ENCODE peak calls at places on chromosomes 2 and 18, in ten cellular contexts. J is esophagus muscularis mucosa, F is RWPE1, N is ascending aorta, O is astrocyte of the spinal cord, U is body of pancreas, B is neural crest cell, T is MM.1S, G is type B pancreatic cell, Z is AG09309. R is an unnamed sample.

GRCh38 chr2:97868986-97869721 is 126.6 kb downstream of the TMEM131 start:
- DNase-seq in J (no peak), F (peak; percentile 86), N (peak; percentile 75), O (peak; percentile 93), U (peak; percentile 16), B (peak; percentile 22), T (no peak), G (no peak), Z (peak; percentile 89), R (peak; percentile 88)

GRCh38 chr2:224366269-224366668 is 35.6 kb downstream of the FAM124B start:
- DNase-seq in J (no peak), F (no peak), N (no peak), O (peak; percentile 20), U (no peak), B (no peak), T (no peak), G (no peak), Z (no peak), R (no peak)

GRCh38 chr2:138760693-138761092 is 19.5 kb downstream of the NXPH2 start:
- DNase-seq in J (peak; percentile 37), F (no peak), N (no peak), O (no peak), U (no peak), B (no peak), T (no peak), G (no peak), Z (no peak), R (no peak)

GRCh38 chr2:95057535-95058453 is 32.3 kb downstream of the MAL start:
- DNase-seq in J (no peak), F (no peak), N (peak; percentile 42), O (no peak), U (no peak), B (peak; percentile 51), T (no peak), G (no peak), Z (no peak), R (no peak)

GRCh38 chr2:173760553-173760952 is 204.6 kb downstream of the SP3 start:
- DNase-seq in J (no peak), F (no peak), N (no peak), O (peak; percentile 51), U (no peak), B (no peak), T (no peak), G (no peak), Z (peak; percentile 4), R (no peak)

GRCh38 chr2:235518317-235519090 is 24.7 kb downstream of the AGAP1 start:
- DNase-seq in J (no peak), F (peak; percentile 67), N (no peak), O (no peak), U (no peak), B (no peak), T (no peak), G (no peak), Z (no peak), R (no peak)

GRCh38 chr2:85584857-85585780 is 888 bp downstream of the VAMP5 start:
- DNase-seq in J (no peak), F (peak; percentile 73), N (peak; percentile 81), O (peak; percentile 27), U (peak; percentile 87), B (no peak), T (no peak), G (no peak), Z (no peak), R (no peak)

GRCh38 chr2:100935372-100935752 is 66.7 kb upstream of the RPL31 start:
- DNase-seq in J (no peak), F (no peak), N (peak; percentile 28), O (peak; percentile 73), U (no peak), B (no peak), T (no peak), G (no peak), Z (peak; percentile 52), R (no peak)

GRCh38 chr2:60882971-60883753 is 1.8 kb downstream of the REL start:
- DNase-seq in J (no peak), F (peak; percentile 6), N (no peak), O (peak; percentile 26), U (peak; percentile 32), B (no peak), T (peak; percentile 65), G (no peak), Z (no peak), R (no peak)

GRCh38 chr18:24964213-24964612 is 387.8 kb downstream of the ZNF521 start:
- DNase-seq in J (no peak), F (no peak), N (no peak), O (no peak), U (no peak), B (no peak), T (peak; percentile 66), G (no peak), Z (no peak), R (no peak)

GRCh38 chr2:62718225-62718822 is 12.8 kb downstream of the EHBP1 start:
- DNase-seq in J (no peak), F (no peak), N (no peak), O (no peak), U (no peak), B (no peak), T (no peak), G (no peak), Z (no peak), R (no peak)

GRCh38 chr2:64442801-64443429 is 11.0 kb upstream of the LGALSL start:
- DNase-seq in J (peak; percentile 29), F (no peak), N (no peak), O (no peak), U (no peak), B (no peak), T (no peak), G (no peak), Z (no peak), R (no peak)

GRCh38 chr2:229339613-229340012 is 68.5 kb upstream of the PID1 start:
- DNase-seq in J (no peak), F (no peak), N (no peak), O (peak; percentile 35), U (peak; percentile 58), B (no peak), T (no peak), G (no peak), Z (no peak), R (no peak)

DNA sequence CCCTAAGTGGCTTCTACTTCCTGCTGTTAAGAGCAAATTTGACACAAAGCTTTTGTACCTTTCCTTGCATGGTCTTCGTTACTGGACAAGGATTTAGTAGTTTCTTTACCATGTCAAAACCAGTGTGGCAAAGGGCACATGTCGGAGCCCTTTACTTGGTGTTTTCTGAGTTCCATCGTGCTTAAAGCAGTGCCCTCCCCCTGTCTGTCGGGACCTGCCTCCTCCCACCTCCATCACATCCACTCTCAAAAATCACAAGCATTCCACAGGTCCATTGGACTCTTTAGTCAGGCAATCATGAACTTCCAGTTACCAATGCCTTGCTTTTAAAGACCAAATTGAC is 763 bp downstream of the CCDC141 start:
- DNase-seq in J (no peak), F (no peak), N (no peak), O (no peak), U (no peak), B (no peak), T (no peak), G (no peak), Z (no peak), R (no peak)
- TF ChIP-seq CTCF in J (no peak), F (no peak), N (no peak), O (no peak), U (no peak), B (no peak), T (no peak), G (no peak), Z (no peak), R (no peak)

GRCh38 chr2:7014201-7014640 is 97.0 kb downstream of the RNF144A start:
- DNase-seq in J (no peak), F (no peak), N (no peak), O (peak; percentile 89), U (no peak), B (no peak), T (no peak), G (no peak), Z (no peak), R (no peak)
- TF ChIP-seq CTCF in J (peak; percentile 47), F (no peak), N (peak; percentile 17), O (peak; percentile 71), U (peak; percentile 39), B (peak; percentile 60), T (peak; percentile 32), G (peak; percentile 71), Z (peak; percentile 55), R (peak; percentile 39)

GRCh38 chr2:38076710-38077430 is 919 bp upstream of the CYP1B1 start:
- DNase-seq in J (no peak), F (peak; percentile 60), N (peak; percentile 76), O (peak; percentile 84), U (peak; percentile 68), B (peak; percentile 46), T (peak; percentile 72), G (peak; percentile 87), Z (peak; percentile 95), R (peak; percentile 98)
- TF ChIP-seq CTCF in J (no peak), F (peak; percentile 78), N (peak; percentile 4), O (peak; percentile 27), U (peak; percentile 34), B (peak; percentile 48), T (peak; percentile 30), G (peak; percentile 55), Z (peak; percentile 19), R (peak; percentile 63)

DNA sequence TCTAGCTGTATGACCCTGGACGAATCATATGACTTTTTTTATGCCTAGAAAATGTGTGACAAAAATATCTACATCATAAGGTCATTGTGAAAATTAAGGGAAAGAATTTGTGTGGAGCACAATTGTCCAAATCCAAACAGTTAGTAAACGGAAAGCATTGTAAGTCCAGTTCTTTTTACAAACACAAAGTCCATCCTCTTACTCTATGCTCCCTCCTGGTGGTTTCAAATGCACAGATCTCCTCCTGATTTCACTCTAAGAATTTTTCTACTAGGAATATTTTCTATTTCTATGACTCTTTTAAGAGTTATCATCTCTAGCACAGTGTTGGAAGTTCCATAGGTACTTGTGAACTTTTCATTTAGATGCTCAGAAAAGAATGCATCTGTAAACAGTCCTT is 125.2 kb upstream of the ARL5A start:
- DNase-seq in J (no peak), F (no peak), N (no peak), O (no peak), U (no peak), B (no peak), T (no peak), G (no peak), Z (no peak), R (no peak)
- TF ChIP-seq CTCF in J (no peak), F (no peak), N (peak; percentile 14), O (no peak), U (no peak), B (peak; percentile 19), T (peak; percentile 22), G (no peak), Z (no peak), R (peak; percentile 29)

GRCh38 chr2:125471963-125472362 is 1184.0 kb upstream of the GYPC start:
- DNase-seq in J (no peak), F (peak; percentile 18), N (no peak), O (no peak), U (peak; percentile 22), B (peak; percentile 43), T (peak; percentile 53), G (no peak), Z (no peak), R (no peak)
- TF ChIP-seq CTCF in J (peak; percentile 12), F (peak; percentile 54), N (no peak), O (peak; percentile 50), U (peak; percentile 31), B (peak; percentile 67), T (peak; percentile 62), G (peak; percentile 71), Z (peak; percentile 54), R (peak; percentile 68)